ENCODE peak calls at places on chromosomes 1 and 21, in ten cellular contexts. C is prostate gland, Z is uterus, K is esophagus squamous epithelium, S is testis, Q is body of pancreas, M is tibial nerve, E is heart left ventricle, T is breast epithelium, U is HCT116. I is an unnamed sample.

GRCh38 chr21:45224189-45224938 is 63.3 kb downstream of the POFUT2 start:
- DNase-seq in C (no peak), Z (no peak), K (no peak), S (no peak), Q (no peak), M (no peak), E (peak; percentile 26), T (no peak), U (no peak), I (no peak)

GRCh38 chr1:204650911-204651570 is 34.5 kb downstream of the LRRN2 start:
- DNase-seq in C (no peak), Z (no peak), K (no peak), S (no peak), Q (no peak), M (no peak), E (no peak), T (no peak), U (no peak), I (no peak)

GRCh38 chr1:167173516-167174184 is 47.0 kb upstream of the POU2F1 start:
- DNase-seq in C (no peak), Z (no peak), K (no peak), S (no peak), Q (no peak), M (no peak), E (no peak), T (no peak), U (peak; percentile 60), I (no peak)

GRCh38 chr1:215376544-215377264 is 190.4 kb upstream of the KCTD3 start:
- DNase-seq in C (no peak), Z (no peak), K (no peak), S (no peak), Q (no peak), M (no peak), E (peak; percentile 11), T (no peak), U (no peak), I (no peak)

GRCh38 chr1:37393173-37393572 is 81.2 kb upstream of the ZC3H12A start:
- DNase-seq in C (no peak), Z (no peak), K (no peak), S (no peak), Q (no peak), M (no peak), E (no peak), T (no peak), U (no peak), I (no peak)

GRCh38 chr1:213393860-213394259 is 342.8 kb downstream of the RPS6KC1 start:
- DNase-seq in C (no peak), Z (no peak), K (no peak), S (no peak), Q (no peak), M (no peak), E (no peak), T (no peak), U (no peak), I (no peak)

GRCh38 chr1:56524263-56524662 is 55.1 kb downstream of the PLPP3 start:
- DNase-seq in C (no peak), Z (no peak), K (no peak), S (no peak), Q (no peak), M (no peak), E (no peak), T (no peak), U (no peak), I (no peak)

GRCh38 chr1:206604861-206605260 is 7.4 kb downstream of the EIF2D start:
- DNase-seq in C (no peak), Z (no peak), K (no peak), S (no peak), Q (no peak), M (no peak), E (no peak), T (no peak), U (no peak), I (no peak)

GRCh38 chr1:34113362-34113761 is 51.7 kb downstream of the CSMD2 start:
- DNase-seq in C (no peak), Z (no peak), K (no peak), S (peak; percentile 25), Q (peak; percentile 39), M (no peak), E (no peak), T (no peak), U (no peak), I (no peak)

GRCh38 chr1:7584157-7584556 is 186.9 kb upstream of the VAMP3 start:
- DNase-seq in C (no peak), Z (no peak), K (no peak), S (no peak), Q (no peak), M (no peak), E (no peak), T (no peak), U (no peak), I (peak; percentile 35)

GRCh38 chr1:61098906-61099437 is 16.6 kb downstream of the NFIA start:
- DNase-seq in C (no peak), Z (no peak), K (no peak), S (no peak), Q (no peak), M (no peak), E (no peak), T (no peak), U (no peak), I (no peak)

GRCh38 chr1:150566589-150567340 is 12.6 kb downstream of the MCL1 start:
- DNase-seq in C (no peak), Z (no peak), K (no peak), S (no peak), Q (no peak), M (peak; percentile 11), E (no peak), T (no peak), U (no peak), I (peak; percentile 37)

GRCh38 chr1:150568567-150568966 is 10.8 kb downstream of the MCL1 start:
- DNase-seq in C (no peak), Z (no peak), K (no peak), S (no peak), Q (no peak), M (no peak), E (no peak), T (no peak), U (no peak), I (no peak)

GRCh38 chr1:150567341-150567716 is 12.1 kb downstream of the MCL1 start:
- DNase-seq in C (no peak), Z (no peak), K (no peak), S (no peak), Q (no peak), M (no peak), E (no peak), T (peak; percentile 25), U (no peak), I (peak; percentile 72)

GRCh38 chr1:150564051-150564991 is 15.1 kb downstream of the MCL1 start:
- DNase-seq in C (no peak), Z (no peak), K (no peak), S (no peak), Q (no peak), M (peak; percentile 14), E (no peak), T (peak; percentile 17), U (no peak), I (peak; percentile 67)

GRCh38 chr1:150567717-150568561 is 11.5 kb downstream of the MCL1 start:
- DNase-seq in C (peak; percentile 97), Z (peak; percentile 88), K (no peak), S (peak; percentile 90), Q (peak; percentile 94), M (peak; percentile 89), E (peak; percentile 79), T (peak; percentile 99), U (no peak), I (peak; percentile 75)
- TF ChIP-seq POLR2A in C (peak; percentile 64), Z (peak; percentile 30), K (no peak), S (no peak), Q (peak; percentile 60), M (peak; percentile 21), E (no peak), T (no peak), U (no peak), I (no peak)

GRCh38 chr1:39104158-39105060 is 78.3 kb downstream of the NDUFS5 start:
- DNase-seq in C (peak; percentile 24), Z (no peak), K (no peak), S (peak; percentile 49), Q (peak; percentile 38), M (no peak), E (peak; percentile 26), T (no peak), U (no peak), I (peak; percentile 51)
- H3K4me1 ChIP-seq in C (peaks cover 22% of the 10 kb centered on the region), Z (peaks cover 8% of the 10 kb centered on the region), K (peaks cover 66% of the 10 kb centered on the region), S (peaks cover 33% of the 10 kb centered on the region), Q (peaks cover 36% of the 10 kb centered on the region), M (peaks cover 49% of the 10 kb centered on the region), E (peaks cover 60% of the 10 kb centered on the region), T (no peaks in the 10 kb centered on the region), U (peaks cover 30% of the 10 kb centered on the region), I (peaks cover 39% of the 10 kb centered on the region)

GRCh38 chr21:33432496-33432895 is 29.3 kb downstream of the IFNGR2 start:
- DNase-seq in C (no peak), Z (no peak), K (no peak), S (no peak), Q (no peak), M (no peak), E (no peak), T (no peak), U (no peak), I (no peak)

GRCh38 chr21:33433001-33433400 is 29.8 kb downstream of the IFNGR2 start:
- DNase-seq in C (no peak), Z (no peak), K (no peak), S (no peak), Q (no peak), M (no peak), E (no peak), T (no peak), U (no peak), I (no peak)

GRCh38 chr21:33430858-33431257 is 27.6 kb downstream of the IFNGR2 start:
- DNase-seq in C (no peak), Z (no peak), K (no peak), S (no peak), Q (no peak), M (no peak), E (no peak), T (no peak), U (no peak), I (no peak)

GRCh38 chr21:33434770-33435360 is 31.7 kb downstream of the IFNGR2 start:
- DNase-seq in C (no peak), Z (no peak), K (no peak), S (no peak), Q (no peak), M (no peak), E (no peak), T (no peak), U (no peak), I (no peak)

GRCh38 chr21:33433425-33434114 is 30.4 kb downstream of the IFNGR2 start:
- DNase-seq in C (no peak), Z (no peak), K (no peak), S (no peak), Q (no peak), M (no peak), E (no peak), T (no peak), U (no peak), I (peak; percentile 37)
- TF ChIP-seq POLR2A in C (no peak), Z (no peak), K (no peak), S (no peak), Q (no peak), M (no peak), E (no peak), T (no peak), U (no peak), I (no peak)

DNA sequence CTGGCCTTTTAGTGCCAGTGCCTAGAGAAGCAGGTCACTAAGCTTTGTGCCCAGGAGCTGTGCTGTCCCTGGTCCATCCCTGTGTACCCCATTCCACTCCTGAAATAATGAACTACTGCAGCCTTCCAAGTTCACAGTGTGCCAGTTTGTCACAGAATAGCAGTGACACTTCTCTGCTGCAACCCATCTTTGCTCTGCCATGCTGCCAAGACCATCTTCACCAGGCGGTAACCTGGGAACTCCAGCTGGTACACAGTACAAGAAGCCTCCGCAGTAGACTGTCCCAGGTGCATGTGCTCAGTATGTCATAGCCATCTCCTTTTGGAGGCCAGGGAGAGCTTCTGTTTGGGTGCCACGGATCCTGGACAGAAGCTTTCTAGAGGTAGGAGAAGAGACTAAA is 138.0 kb downstream of the DHRS3 start:
- DNase-seq in C (no peak), Z (no peak), K (no peak), S (no peak), Q (no peak), M (no peak), E (no peak), T (no peak), U (no peak), I (no peak)
- H3K4me1 ChIP-seq in C (peaks cover 42% of the 10 kb centered on the region), Z (peaks cover 17% of the 10 kb centered on the region), K (peaks cover 98% of the 10 kb centered on the region), S (peaks cover 30% of the 10 kb centered on the region), Q (peaks cover 76% of the 10 kb centered on the region), M (peaks cover 100% of the 10 kb centered on the region), E (peaks cover 75% of the 10 kb centered on the region), T (peaks cover 23% of the 10 kb centered on the region), U (peaks cover 72% of the 10 kb centered on the region), I (peaks cover 45% of the 10 kb centered on the region)